ENCODE peak calls at places on chromosomes 4 and X, in six cellular contexts. O is cardiac fibroblast, Q is AG04450, V is B cell, E is fibroblast of pulmonary artery, Z is sigmoid colon. J is an unnamed sample.

GRCh38 chr4:2925931-2926860 is 37.0 kb downstream of the NOP14 start:
- DNase-seq in Q (no peak), Z (no peak), O (no peak), V (no peak), E (no peak), J (no peak)

GRCh38 chrX:72045552-72046277 is 86.0 kb downstream of the RTL5 start:
- DNase-seq in O (no peak), Q (no peak), E (peak), V (no peak), Z (no peak), J (no peak)

GRCh38 chr4:74920704-74921103 is 12.2 kb upstream of the PARM1 start:
- DNase-seq in Z (no peak), Q (no peak), V (no peak), E (no peak), O (no peak), J (no peak)

GRCh38 chr4:173522160-173522873 is 7.7 kb downstream of the HAND2 start:
- DNase-seq in E (peak), V (no peak), Q (peak), O (peak), Z (peak), J (peak)

GRCh38 chrX:40267334-40268118 is 169.8 kb upstream of the BCOR start:
- DNase-seq in V (peak), O (no peak), Q (no peak), E (no peak), Z (peak), J (peak)

GRCh38 chr4:95599777-95600436 is 51.1 kb upstream of the UNC5C start:
- DNase-seq in O (no peak), Q (no peak), V (no peak), Z (no peak), E (no peak), J (peak)

GRCh38 chr4:54229631-54230478 is 762 bp downstream of the PDGFRA start:
- DNase-seq in E (peak), Z (no peak), V (peak), O (peak), Q (no peak), J (peak)

GRCh38 chrX:30275498-30275897 is 28.6 kb downstream of the MAGEB1 start:
- DNase-seq in E (peak), V (no peak), Z (no peak), O (peak), Q (no peak), J (no peak)

GRCh38 chr4:78476108-78476704 is 75.4 kb upstream of the ANXA3 start:
- DNase-seq in V (no peak), E (no peak), Q (no peak), Z (no peak), O (peak), J (no peak)

GRCh38 chrX:147917700-147918694 is 6.3 kb downstream of the FMR1 start:
- DNase-seq in Q (no peak), E (peak), V (peak), O (peak), Z (no peak), J (peak)

GRCh38 chrX:102832661-102833060 is 104.4 kb upstream of the RAB40AL start:
- DNase-seq in O (peak), Z (no peak), E (peak), V (no peak), Q (no peak), J (no peak)

GRCh38 chr4:162685401-162685800 is 481.3 kb downstream of the NAF1 start:
- DNase-seq in E (no peak), V (no peak), Q (no peak), O (no peak), Z (no peak), J (no peak)

GRCh38 chr4:105399535-105400161 is 74.2 kb downstream of the PPA2 start:
- DNase-seq in O (peak), E (peak), V (no peak), Z (no peak), Q (peak), J (no peak)

GRCh38 chrX:34578237-34578636 is 78.8 kb downstream of the TMEM47 start:
- DNase-seq in Z (no peak), O (peak), Q (peak), E (peak), V (no peak), J (no peak)
- TF ChIP-seq CTCF in Z (peak), O (peak), Q (peak), E (peak), V (no peak), J (no peak)

GRCh38 chrX:49250578-49250977 is 13.9 kb downstream of the FOXP3 start:
- DNase-seq in Z (no peak), V (no peak), E (no peak), Q (no peak), O (no peak), J (no peak)

GRCh38 chrX:49251325-49251724 is 13.2 kb downstream of the FOXP3 start:
- DNase-seq in Z (no peak), E (no peak), Q (no peak), O (no peak), V (no peak), J (no peak)

GRCh38 chrX:49249071-49249470 is 13.8 kb downstream of the CCDC22 start:
- DNase-seq in V (no peak), O (no peak), Q (no peak), E (no peak), Z (no peak), J (no peak)

GRCh38 chrX:49249616-49250015 is 14.3 kb downstream of the CCDC22 start:
- DNase-seq in Z (no peak), Q (no peak), O (no peak), V (no peak), E (no peak), J (no peak)

DNA sequence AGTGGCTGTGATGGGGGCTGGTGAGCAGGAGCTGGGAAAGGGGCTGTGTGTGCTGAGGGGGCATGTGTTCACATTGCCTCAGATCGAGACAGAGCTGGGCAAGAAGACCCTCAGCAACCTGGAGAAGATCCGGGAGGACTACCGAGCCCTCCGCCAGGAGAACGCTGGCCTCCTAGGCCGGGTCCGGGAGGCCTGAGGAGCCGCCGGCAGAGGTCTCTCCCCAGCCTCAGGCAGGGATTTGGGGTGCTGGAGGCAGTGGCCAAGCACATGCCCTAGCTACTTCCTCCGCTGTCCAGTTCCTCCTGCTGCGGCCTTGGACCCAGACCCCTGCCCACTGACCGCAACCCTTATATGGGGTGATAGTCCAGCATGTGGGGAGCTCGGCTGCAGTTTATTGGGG is 14.4 kb downstream of the FOXP3 start:
- DNase-seq in Q (no peak), Z (no peak), O (no peak), E (no peak), V (no peak), J (no peak)
- TF ChIP-seq CTCF in Q (no peak), Z (no peak), O (no peak), E (no peak), V (no peak), J (no peak)

GRCh38 chr4:82799006-82799881 is 648 bp upstream of the SCD5 start:
- DNase-seq in V (peak), E (no peak), O (peak), Q (no peak), Z (no peak), J (peak)

GRCh38 chr4:82797048-82797590 is 1.5 kb downstream of the SCD5 start:
- DNase-seq in Z (no peak), O (peak), Q (no peak), E (no peak), V (no peak), J (no peak)

GRCh38 chr4:82797591-82798081 is 960 bp downstream of the SCD5 start:
- DNase-seq in E (no peak), Q (no peak), Z (peak), O (peak), V (peak), J (peak)

GRCh38 chr4:82801910-82802521 is 3.4 kb upstream of the SCD5 start:
- DNase-seq in Z (no peak), O (peak), Q (no peak), E (peak), V (no peak), J (no peak)

DNA sequence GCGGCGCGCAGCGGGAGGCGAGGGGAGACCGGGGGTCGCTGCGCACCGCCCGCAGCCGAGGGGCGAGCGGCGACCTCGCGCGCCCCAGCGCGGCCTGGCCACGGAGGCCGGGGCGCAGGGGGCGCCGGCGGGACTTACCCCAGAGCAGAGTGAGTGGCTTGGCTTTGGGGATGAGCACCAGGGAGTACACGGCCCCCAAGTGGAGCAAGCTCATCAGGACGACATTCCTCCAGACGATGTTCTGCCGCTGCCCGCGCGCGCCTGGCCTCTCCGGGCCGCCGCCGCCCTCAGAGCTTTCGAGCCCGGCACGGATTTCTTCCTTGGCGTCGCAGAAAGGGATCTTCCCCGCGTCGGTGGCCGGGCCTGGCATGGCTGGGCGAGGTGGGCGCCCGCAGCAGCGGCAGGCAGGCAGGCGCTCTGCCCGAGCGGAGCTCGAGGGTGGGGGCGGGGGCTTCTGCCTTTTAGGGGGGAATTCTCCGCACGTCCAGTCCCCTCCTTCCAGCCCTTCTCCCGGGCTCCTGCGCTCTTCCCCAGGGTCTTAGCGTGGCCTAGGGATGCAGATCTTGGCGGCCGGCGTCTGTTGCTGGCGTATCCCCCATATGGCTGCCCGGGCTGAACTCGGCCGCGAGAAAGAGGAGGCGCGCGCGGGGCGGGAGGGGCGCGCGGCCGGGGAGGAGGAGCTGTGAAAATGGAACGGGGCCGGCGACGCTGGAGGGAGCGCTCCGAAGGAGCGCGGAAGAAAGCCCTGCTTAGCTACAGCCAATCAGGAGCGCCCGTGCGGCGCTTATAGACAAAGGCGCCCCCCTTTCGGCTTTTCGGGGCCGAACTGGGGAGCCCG is at the start of gene SCD5:
- DNase-seq in O (peak), Z (peak), Q (peak), V (peak), E (peak), J (peak)
- TF ChIP-seq CTCF in O (no peak), Z (no peak), Q (peak), V (no peak), E (no peak), J (no peak)

DNA sequence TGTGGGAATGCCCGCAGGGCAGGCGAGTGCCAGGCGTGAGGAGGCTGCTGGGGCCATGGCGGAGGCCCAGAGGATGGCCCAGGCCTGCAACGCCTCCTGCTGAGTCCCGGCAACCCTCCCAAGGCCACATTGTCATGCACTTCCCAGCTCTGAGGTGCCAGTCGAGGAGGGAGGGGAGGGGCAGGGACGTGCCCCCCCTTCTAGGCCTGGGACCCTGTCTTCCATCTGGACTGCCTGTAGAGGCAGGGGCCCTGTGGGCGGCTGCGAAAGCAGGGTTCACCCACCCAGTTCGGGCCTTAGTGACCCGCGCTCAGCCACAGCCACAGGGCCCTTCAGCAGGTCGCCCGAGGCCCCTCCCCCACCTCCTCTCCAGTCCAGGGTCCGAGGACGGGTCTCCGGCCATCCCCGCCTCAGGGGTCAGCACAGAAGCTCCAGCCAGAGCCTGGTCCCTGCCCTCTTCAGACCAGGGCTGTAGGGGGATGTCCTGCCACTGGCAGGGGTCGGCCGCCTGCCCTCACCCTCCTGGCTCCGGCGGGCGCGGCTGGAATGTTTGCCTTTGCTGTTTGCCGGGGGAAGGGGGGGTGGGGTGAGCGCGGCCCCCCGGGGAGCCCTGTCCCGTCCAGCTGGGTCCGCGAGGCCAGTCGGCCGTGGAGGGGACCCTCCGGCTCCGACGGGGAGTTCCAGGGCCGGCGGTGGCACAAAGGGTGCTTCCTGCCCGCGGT is 26.6 kb upstream of the FGFR3 start:
- DNase-seq in Z (no peak), E (no peak), Q (no peak), V (no peak), O (no peak), J (no peak)
- TF ChIP-seq CTCF in Z (no peak), E (no peak), Q (no peak), V (no peak), O (no peak), J (no peak)

GRCh38 chr4:56212774-56213173 is 174.5 kb downstream of the AASDH start:
- DNase-seq in V (no peak), O (no peak), Z (no peak), E (no peak), Q (no peak), J (no peak)

GRCh38 chr4:56211202-56211601 is 176.1 kb downstream of the AASDH start:
- DNase-seq in V (no peak), Q (no peak), O (no peak), Z (no peak), E (no peak), J (no peak)

GRCh38 chr4:56215901-56216300 is 171.4 kb downstream of the AASDH start:
- DNase-seq in Q (no peak), O (peak), E (peak), V (no peak), Z (no peak), J (no peak)

GRCh38 chr4:56215138-56215793 is 172.0 kb downstream of the AASDH start:
- DNase-seq in Q (no peak), O (no peak), Z (no peak), V (no peak), E (peak), J (no peak)

DNA sequence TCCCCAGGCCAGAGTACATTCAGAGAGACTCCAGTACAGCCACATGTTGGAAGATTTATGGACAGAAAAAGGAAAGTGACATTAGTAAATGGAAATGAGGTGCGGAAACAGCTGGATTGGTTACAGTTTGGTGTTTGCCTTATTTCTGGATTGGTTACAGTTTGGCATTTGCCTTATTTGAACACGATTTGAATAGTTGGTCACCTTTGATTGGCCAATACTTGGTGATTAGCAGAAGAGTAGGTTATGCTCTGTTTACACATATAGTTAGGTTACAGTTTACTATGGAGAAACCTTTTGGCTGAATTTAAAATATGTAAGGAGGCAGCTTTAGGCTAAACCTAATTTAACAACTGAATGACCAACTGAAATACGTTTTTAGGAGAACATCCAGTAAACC is 173.7 kb downstream of the AASDH start:
- DNase-seq in Z (no peak), V (no peak), Q (no peak), O (no peak), E (no peak), J (no peak)
- TF ChIP-seq CTCF in Z (no peak), V (no peak), Q (no peak), O (no peak), E (no peak), J (no peak)

GRCh38 chr4:145867416-145867815 is 71.2 kb downstream of the ZNF827 start:
- DNase-seq in V (no peak), Z (no peak), Q (no peak), E (no peak), O (no peak), J (no peak)

GRCh38 chr4:145871209-145871608 is 67.4 kb downstream of the ZNF827 start:
- DNase-seq in V (no peak), O (no peak), E (no peak), Z (no peak), Q (no peak), J (no peak)

GRCh38 chr4:145865274-145865941 is 73.2 kb downstream of the ZNF827 start:
- DNase-seq in V (no peak), Z (no peak), O (no peak), E (no peak), Q (no peak), J (no peak)

GRCh38 chr4:145870155-145871020 is 68.2 kb downstream of the ZNF827 start:
- DNase-seq in Z (no peak), Q (no peak), O (no peak), E (no peak), V (no peak), J (no peak)

GRCh38 chr4:145868637-145869409 is 69.8 kb downstream of the ZNF827 start:
- DNase-seq in Q (no peak), Z (no peak), V (no peak), O (no peak), E (no peak), J (no peak)
- TF ChIP-seq CTCF in Q (peak), Z (no peak), V (no peak), O (no peak), E (peak), J (peak)

DNA sequence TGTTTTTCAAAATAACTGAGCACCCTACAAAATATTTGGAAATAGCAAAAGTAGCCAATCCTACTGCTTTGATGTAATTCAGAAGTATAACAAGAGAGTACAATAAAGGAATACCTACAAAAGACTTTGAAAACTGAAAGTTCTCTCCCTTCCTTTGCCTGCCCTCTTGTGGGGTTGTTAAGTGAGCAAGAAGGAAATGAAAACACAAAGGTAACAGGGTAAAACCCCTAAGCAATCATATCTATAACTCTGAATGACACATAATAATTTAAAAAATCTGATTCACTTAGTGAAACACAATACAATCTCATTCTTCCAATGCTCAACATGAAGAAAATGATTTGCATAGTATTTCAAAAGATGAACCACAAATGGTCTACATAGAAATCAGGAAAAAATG is 98.2 kb downstream of the FRYL start:
- DNase-seq in Q (no peak), E (peak), Z (no peak), O (peak), V (peak), J (peak)
- TF ChIP-seq CTCF in Q (peak), E (peak), Z (peak), O (peak), V (peak), J (peak)